ENCODE peak calls at places on chromosomes 2 and 18, in seven cellular contexts. One of them, this sample, is unnamed.
A peak's percentile ranks its signal among the peaks of the same experiment; 100 is the strongest.

GRCh38 chr2:119574108-119574815 is 30.0 kb downstream of the CFAP221 start:
- DNase-seq in cardiac fibroblast: no peak
- DNase-seq in activated effector memory CD4-positive, alpha-beta T cell treated with anti-CD3 and anti-CD28 coated beads, Interleukin-2, amount 50 U/mL, for 16 hours: no peak
- DNase-seq in SJSA1: no peak
- DNase-seq in activated CD4-positive, alpha-beta T cell treated with anti-CD3 and anti-CD28 coated beads, Interleukin-2, amount 50 U/mL, for 24 hours: no peak
- DNase-seq in effector memory CD8-positive, alpha-beta T cell: no peak
- DNase-seq in A172: no peak
- DNase-seq in this sample: no peak

GRCh38 chr18:79605481-79605880 is 74.1 kb upstream of the CTDP1 start:
- DNase-seq in cardiac fibroblast: no peak
- DNase-seq in activated effector memory CD4-positive, alpha-beta T cell treated with anti-CD3 and anti-CD28 coated beads, Interleukin-2, amount 50 U/mL, for 16 hours: peak; percentile 17
- DNase-seq in SJSA1: no peak
- DNase-seq in activated CD4-positive, alpha-beta T cell treated with anti-CD3 and anti-CD28 coated beads, Interleukin-2, amount 50 U/mL, for 24 hours: no peak
- DNase-seq in effector memory CD8-positive, alpha-beta T cell: no peak
- DNase-seq in A172: no peak
- DNase-seq in this sample: no peak

GRCh38 chr2:137847443-137847842 is 116.8 kb upstream of the HNMT start:
- DNase-seq in cardiac fibroblast: no peak
- DNase-seq in activated effector memory CD4-positive, alpha-beta T cell treated with anti-CD3 and anti-CD28 coated beads, Interleukin-2, amount 50 U/mL, for 16 hours: no peak
- DNase-seq in SJSA1: no peak
- DNase-seq in activated CD4-positive, alpha-beta T cell treated with anti-CD3 and anti-CD28 coated beads, Interleukin-2, amount 50 U/mL, for 24 hours: no peak
- DNase-seq in effector memory CD8-positive, alpha-beta T cell: no peak
- DNase-seq in A172: no peak
- DNase-seq in this sample: no peak

GRCh38 chr18:7607535-7608173 is 40.5 kb downstream of the PTPRM start:
- DNase-seq in cardiac fibroblast: no peak
- DNase-seq in activated effector memory CD4-positive, alpha-beta T cell treated with anti-CD3 and anti-CD28 coated beads, Interleukin-2, amount 50 U/mL, for 16 hours: no peak
- DNase-seq in SJSA1: no peak
- DNase-seq in activated CD4-positive, alpha-beta T cell treated with anti-CD3 and anti-CD28 coated beads, Interleukin-2, amount 50 U/mL, for 24 hours: no peak
- DNase-seq in effector memory CD8-positive, alpha-beta T cell: no peak
- DNase-seq in A172: no peak
- DNase-seq in this sample: no peak

GRCh38 chr2:102753563-102754159 is 8.2 kb upstream of the TMEM182 start:
- DNase-seq in cardiac fibroblast: peak; percentile 72
- DNase-seq in activated effector memory CD4-positive, alpha-beta T cell treated with anti-CD3 and anti-CD28 coated beads, Interleukin-2, amount 50 U/mL, for 16 hours: peak; percentile 68
- DNase-seq in SJSA1: peak; percentile 22
- DNase-seq in activated CD4-positive, alpha-beta T cell treated with anti-CD3 and anti-CD28 coated beads, Interleukin-2, amount 50 U/mL, for 24 hours: peak; percentile 21
- DNase-seq in effector memory CD8-positive, alpha-beta T cell: no peak
- DNase-seq in A172: peak; percentile 46
- DNase-seq in this sample: no peak

GRCh38 chr18:78558101-78558810 is 421.4 kb upstream of the SALL3 start:
- DNase-seq in cardiac fibroblast: no peak
- DNase-seq in activated effector memory CD4-positive, alpha-beta T cell treated with anti-CD3 and anti-CD28 coated beads, Interleukin-2, amount 50 U/mL, for 16 hours: no peak
- DNase-seq in SJSA1: no peak
- DNase-seq in activated CD4-positive, alpha-beta T cell treated with anti-CD3 and anti-CD28 coated beads, Interleukin-2, amount 50 U/mL, for 24 hours: no peak
- DNase-seq in effector memory CD8-positive, alpha-beta T cell: no peak
- DNase-seq in A172: no peak
- DNase-seq in this sample: no peak

GRCh38 chr18:48792141-48792540 is 158.6 kb downstream of the SMAD7 start:
- DNase-seq in cardiac fibroblast: no peak
- DNase-seq in activated effector memory CD4-positive, alpha-beta T cell treated with anti-CD3 and anti-CD28 coated beads, Interleukin-2, amount 50 U/mL, for 16 hours: peak; percentile 34
- DNase-seq in SJSA1: no peak
- DNase-seq in activated CD4-positive, alpha-beta T cell treated with anti-CD3 and anti-CD28 coated beads, Interleukin-2, amount 50 U/mL, for 24 hours: no peak
- DNase-seq in effector memory CD8-positive, alpha-beta T cell: no peak
- DNase-seq in A172: no peak
- DNase-seq in this sample: no peak

GRCh38 chr2:233692648-233693047 is at the start of gene UGT1A6:
- DNase-seq in cardiac fibroblast: no peak
- DNase-seq in activated effector memory CD4-positive, alpha-beta T cell treated with anti-CD3 and anti-CD28 coated beads, Interleukin-2, amount 50 U/mL, for 16 hours: no peak
- DNase-seq in SJSA1: no peak
- DNase-seq in activated CD4-positive, alpha-beta T cell treated with anti-CD3 and anti-CD28 coated beads, Interleukin-2, amount 50 U/mL, for 24 hours: no peak
- DNase-seq in effector memory CD8-positive, alpha-beta T cell: no peak
- DNase-seq in A172: no peak
- DNase-seq in this sample: no peak

GRCh38 chr18:3089579-3089978 is 76.6 kb upstream of the LPIN2 start:
- DNase-seq in cardiac fibroblast: no peak
- DNase-seq in activated effector memory CD4-positive, alpha-beta T cell treated with anti-CD3 and anti-CD28 coated beads, Interleukin-2, amount 50 U/mL, for 16 hours: no peak
- DNase-seq in SJSA1: no peak
- DNase-seq in activated CD4-positive, alpha-beta T cell treated with anti-CD3 and anti-CD28 coated beads, Interleukin-2, amount 50 U/mL, for 24 hours: no peak
- DNase-seq in effector memory CD8-positive, alpha-beta T cell: no peak
- DNase-seq in A172: no peak
- DNase-seq in this sample: no peak

GRCh38 chr2:235458839-235459273 is 35.0 kb upstream of the AGAP1 start:
- DNase-seq in cardiac fibroblast: peak; percentile 66
- DNase-seq in activated effector memory CD4-positive, alpha-beta T cell treated with anti-CD3 and anti-CD28 coated beads, Interleukin-2, amount 50 U/mL, for 16 hours: no peak
- DNase-seq in SJSA1: no peak
- DNase-seq in activated CD4-positive, alpha-beta T cell treated with anti-CD3 and anti-CD28 coated beads, Interleukin-2, amount 50 U/mL, for 24 hours: no peak
- DNase-seq in effector memory CD8-positive, alpha-beta T cell: no peak
- DNase-seq in A172: peak; percentile 70
- DNase-seq in this sample: no peak

GRCh38 chr2:227856697-227857096 is 14.7 kb upstream of the DAW1 start:
- DNase-seq in cardiac fibroblast: no peak
- DNase-seq in activated effector memory CD4-positive, alpha-beta T cell treated with anti-CD3 and anti-CD28 coated beads, Interleukin-2, amount 50 U/mL, for 16 hours: no peak
- DNase-seq in SJSA1: no peak
- DNase-seq in activated CD4-positive, alpha-beta T cell treated with anti-CD3 and anti-CD28 coated beads, Interleukin-2, amount 50 U/mL, for 24 hours: no peak
- DNase-seq in effector memory CD8-positive, alpha-beta T cell: no peak
- DNase-seq in A172: no peak
- DNase-seq in this sample: no peak

GRCh38 chr2:121075641-121076500 is 209.1 kb downstream of the TFCP2L1 start:
- DNase-seq in cardiac fibroblast: no peak
- DNase-seq in activated effector memory CD4-positive, alpha-beta T cell treated with anti-CD3 and anti-CD28 coated beads, Interleukin-2, amount 50 U/mL, for 16 hours: no peak
- DNase-seq in SJSA1: no peak
- DNase-seq in activated CD4-positive, alpha-beta T cell treated with anti-CD3 and anti-CD28 coated beads, Interleukin-2, amount 50 U/mL, for 24 hours: no peak
- DNase-seq in effector memory CD8-positive, alpha-beta T cell: no peak
- DNase-seq in A172: peak; percentile 44
- DNase-seq in this sample: no peak

GRCh38 chr2:230678451-230678850 is 34.2 kb upstream of the CAB39 start:
- DNase-seq in cardiac fibroblast: no peak
- DNase-seq in activated effector memory CD4-positive, alpha-beta T cell treated with anti-CD3 and anti-CD28 coated beads, Interleukin-2, amount 50 U/mL, for 16 hours: no peak
- DNase-seq in SJSA1: no peak
- DNase-seq in activated CD4-positive, alpha-beta T cell treated with anti-CD3 and anti-CD28 coated beads, Interleukin-2, amount 50 U/mL, for 24 hours: no peak
- DNase-seq in effector memory CD8-positive, alpha-beta T cell: no peak
- DNase-seq in A172: no peak
- DNase-seq in this sample: no peak

GRCh38 chr2:9508934-9509333 is 34.6 kb downstream of the IAH1 start:
- DNase-seq in cardiac fibroblast: no peak
- DNase-seq in activated effector memory CD4-positive, alpha-beta T cell treated with anti-CD3 and anti-CD28 coated beads, Interleukin-2, amount 50 U/mL, for 16 hours: no peak
- DNase-seq in SJSA1: no peak
- DNase-seq in activated CD4-positive, alpha-beta T cell treated with anti-CD3 and anti-CD28 coated beads, Interleukin-2, amount 50 U/mL, for 24 hours: no peak
- DNase-seq in effector memory CD8-positive, alpha-beta T cell: no peak
- DNase-seq in A172: no peak
- DNase-seq in this sample: no peak

GRCh38 chr2:230798769-230799399 is 65.9 kb upstream of the ITM2C start:
- DNase-seq in cardiac fibroblast: peak; percentile 73
- DNase-seq in activated effector memory CD4-positive, alpha-beta T cell treated with anti-CD3 and anti-CD28 coated beads, Interleukin-2, amount 50 U/mL, for 16 hours: no peak
- DNase-seq in SJSA1: peak; percentile 68
- DNase-seq in activated CD4-positive, alpha-beta T cell treated with anti-CD3 and anti-CD28 coated beads, Interleukin-2, amount 50 U/mL, for 24 hours: peak; percentile 54
- DNase-seq in effector memory CD8-positive, alpha-beta T cell: peak; percentile 58
- DNase-seq in A172: peak; percentile 48
- DNase-seq in this sample: no peak

GRCh38 chr2:175884673-175885393 is 117.2 kb downstream of the LNPK start:
- DNase-seq in cardiac fibroblast: no peak
- DNase-seq in activated effector memory CD4-positive, alpha-beta T cell treated with anti-CD3 and anti-CD28 coated beads, Interleukin-2, amount 50 U/mL, for 16 hours: no peak
- DNase-seq in SJSA1: no peak
- DNase-seq in activated CD4-positive, alpha-beta T cell treated with anti-CD3 and anti-CD28 coated beads, Interleukin-2, amount 50 U/mL, for 24 hours: no peak
- DNase-seq in effector memory CD8-positive, alpha-beta T cell: no peak
- DNase-seq in A172: no peak
- DNase-seq in this sample: no peak

GRCh38 chr2:37885329-37885993 is 39.6 kb upstream of the RMDN2 start:
- DNase-seq in cardiac fibroblast: no peak
- DNase-seq in activated effector memory CD4-positive, alpha-beta T cell treated with anti-CD3 and anti-CD28 coated beads, Interleukin-2, amount 50 U/mL, for 16 hours: no peak
- DNase-seq in SJSA1: no peak
- DNase-seq in activated CD4-positive, alpha-beta T cell treated with anti-CD3 and anti-CD28 coated beads, Interleukin-2, amount 50 U/mL, for 24 hours: no peak
- DNase-seq in effector memory CD8-positive, alpha-beta T cell: no peak
- DNase-seq in A172: no peak
- DNase-seq in this sample: no peak

GRCh38 chr18:68797901-68798300 is at the start of gene CCDC102B:
- DNase-seq in cardiac fibroblast: peak; percentile 81
- DNase-seq in activated effector memory CD4-positive, alpha-beta T cell treated with anti-CD3 and anti-CD28 coated beads, Interleukin-2, amount 50 U/mL, for 16 hours: no peak
- DNase-seq in SJSA1: peak; percentile 28
- DNase-seq in activated CD4-positive, alpha-beta T cell treated with anti-CD3 and anti-CD28 coated beads, Interleukin-2, amount 50 U/mL, for 24 hours: no peak
- DNase-seq in effector memory CD8-positive, alpha-beta T cell: no peak
- DNase-seq in A172: peak; percentile 19
- DNase-seq in this sample: no peak

GRCh38 chr2:205712508-205712907 is 30.2 kb downstream of the NRP2 start:
- DNase-seq in cardiac fibroblast: peak; percentile 90
- DNase-seq in activated effector memory CD4-positive, alpha-beta T cell treated with anti-CD3 and anti-CD28 coated beads, Interleukin-2, amount 50 U/mL, for 16 hours: no peak
- DNase-seq in SJSA1: peak; percentile 40
- DNase-seq in activated CD4-positive, alpha-beta T cell treated with anti-CD3 and anti-CD28 coated beads, Interleukin-2, amount 50 U/mL, for 24 hours: no peak
- DNase-seq in effector memory CD8-positive, alpha-beta T cell: no peak
- DNase-seq in A172: peak; percentile 67
- DNase-seq in this sample: no peak

GRCh38 chr2:200670313-200670712 is 84.5 kb downstream of the AOX1 start:
- DNase-seq in cardiac fibroblast: no peak
- DNase-seq in activated effector memory CD4-positive, alpha-beta T cell treated with anti-CD3 and anti-CD28 coated beads, Interleukin-2, amount 50 U/mL, for 16 hours: no peak
- DNase-seq in SJSA1: no peak
- DNase-seq in activated CD4-positive, alpha-beta T cell treated with anti-CD3 and anti-CD28 coated beads, Interleukin-2, amount 50 U/mL, for 24 hours: no peak
- DNase-seq in effector memory CD8-positive, alpha-beta T cell: no peak
- DNase-seq in A172: no peak
- DNase-seq in this sample: no peak